ENCODE peak calls at places on chromosomes 16 and 17, in six cellular contexts. One of them, this sample, is unnamed.

GRCh38 chr17:75611746-75612437 is 21.3 kb upstream of the SMIM5 start:
- DNase-seq in NCI-H2107: no peak
- DNase-seq in Right ventricle myocardium superior: no peak
- DNase-seq in NCI-H510A: no peak
- DNase-seq in ovary: no peak
- DNase-seq in MG63: no peak
- DNase-seq in this sample: no peak

GRCh38 chr17:30296499-30297038 is 4.8 kb upstream of the BLMH start:
- DNase-seq in NCI-H2107: no peak
- DNase-seq in Right ventricle myocardium superior: no peak
- DNase-seq in NCI-H510A: no peak
- DNase-seq in ovary: no peak
- DNase-seq in MG63: peak
- DNase-seq in this sample: peak

GRCh38 chr17:68955181-68955841 is at the start of gene ABCA8:
- DNase-seq in NCI-H2107: no peak
- DNase-seq in Right ventricle myocardium superior: no peak
- DNase-seq in NCI-H510A: no peak
- DNase-seq in ovary: no peak
- DNase-seq in MG63: peak
- DNase-seq in this sample: no peak

GRCh38 chr17:7114875-7115614 is 423 bp upstream of the ASGR2 start:
- DNase-seq in NCI-H2107: no peak
- DNase-seq in Right ventricle myocardium superior: no peak
- DNase-seq in NCI-H510A: no peak
- DNase-seq in ovary: no peak
- DNase-seq in MG63: no peak
- DNase-seq in this sample: no peak

GRCh38 chr16:85782476-85782875 is 16.9 kb downstream of the EMC8 start:
- DNase-seq in NCI-H2107: no peak
- DNase-seq in Right ventricle myocardium superior: no peak
- DNase-seq in NCI-H510A: no peak
- DNase-seq in ovary: no peak
- DNase-seq in MG63: no peak
- DNase-seq in this sample: no peak

GRCh38 chr17:42541041-42541833 is 5.2 kb downstream of the NAGLU start:
- DNase-seq in NCI-H2107: no peak
- DNase-seq in Right ventricle myocardium superior: no peak
- DNase-seq in NCI-H510A: no peak
- DNase-seq in ovary: no peak
- DNase-seq in MG63: no peak
- DNase-seq in this sample: no peak

GRCh38 chr16:11094075-11094593 is 149.8 kb downstream of the CLEC16A start:
- DNase-seq in NCI-H2107: no peak
- DNase-seq in Right ventricle myocardium superior: no peak
- DNase-seq in NCI-H510A: no peak
- DNase-seq in ovary: peak
- DNase-seq in MG63: no peak
- DNase-seq in this sample: peak

GRCh38 chr17:11334493-11334892 is 93.5 kb downstream of the SHISA6 start:
- DNase-seq in NCI-H2107: no peak
- DNase-seq in Right ventricle myocardium superior: no peak
- DNase-seq in NCI-H510A: no peak
- DNase-seq in ovary: no peak
- DNase-seq in MG63: no peak
- DNase-seq in this sample: no peak

This sample was measured in Daoy.